ENCODE peak calls at places on chromosome X, in four cellular contexts. A is right cardiac atrium, G is NB4, V is GM04504. T is an unnamed sample.

GRCh38 chrX:70172964-70173363 is 4.3 kb upstream of the DGAT2L6 start:
- DNase-seq in A (no peak), V (no peak), G (no peak), T (no peak)

GRCh38 chrX:134520860-134521390 is 61.0 kb downstream of the HPRT1 start:
- DNase-seq in G (peak), A (no peak), V (peak), T (peak)

GRCh38 chrX:71629467-71629866 is 11.2 kb upstream of the CXCR3 start:
- DNase-seq in V (no peak), A (no peak), G (no peak), T (no peak)

GRCh38 chrX:43827791-43828190 is 54.5 kb downstream of the MAOB start:
- DNase-seq in A (no peak), V (no peak), G (no peak), T (no peak)

GRCh38 chrX:21490341-21490740 is 116.1 kb downstream of the CNKSR2 start:
- DNase-seq in G (no peak), V (no peak), A (no peak), T (no peak)

GRCh38 chrX:78514852-78515251 is 144.3 kb downstream of the RTL3 start:
- DNase-seq in G (peak), V (no peak), A (no peak), T (peak)

GRCh38 chrX:38811515-38812239 is 10.4 kb downstream of the MID1IP1 start:
- DNase-seq in A (no peak), G (no peak), V (no peak), T (no peak)

GRCh38 chrX:88526385-88526784 is 220.6 kb upstream of the CPXCR1 start:
- DNase-seq in V (no peak), G (no peak), A (no peak), T (no peak)

GRCh38 chrX:137041329-137041728 is 7.5 kb upstream of the GPR101 start:
- DNase-seq in V (no peak), G (no peak), A (no peak), T (no peak)

GRCh38 chrX:66489339-66489738 is 149.5 kb downstream of the EDA2R start:
- DNase-seq in G (no peak), V (no peak), A (peak), T (no peak)

GRCh38 chrX:129606918-129607317 is 47.8 kb downstream of the APLN start:
- DNase-seq in G (peak), A (no peak), V (no peak), T (peak)

GRCh38 chrX:134761788-134762187 is 103.5 kb upstream of the PLAC1 start:
- DNase-seq in A (no peak), V (no peak), G (peak), T (no peak)

GRCh38 chrX:2712890-2713860 is 22.1 kb downstream of the CD99 start:
- DNase-seq in A (no peak), V (no peak), G (no peak), T (no peak)

GRCh38 chrX:120380699-120381098 is 18.8 kb downstream of the ATP1B4 start:
- DNase-seq in V (no peak), A (no peak), G (peak), T (peak)

GRCh38 chrX:128051526-128051925 is 677 bp downstream of the ACTRT1 start:
- DNase-seq in V (no peak), G (no peak), A (no peak), T (no peak)

GRCh38 chrX:50973199-50973598 is 62.7 kb downstream of the BMP15 start:
- DNase-seq in A (no peak), G (no peak), V (no peak), T (no peak)

GRCh38 chrX:47144626-47145407 is at the start of the genes NDUFB11 and RBM10:
- DNase-seq in A (peak), G (peak), V (peak), T (peak)

GRCh38 chrX:69317721-69318120 is 152.5 kb upstream of the PJA1 start:
- DNase-seq in V (no peak), G (no peak), A (no peak), T (no peak)

GRCh38 chrX:46216406-46216805 is 328.8 kb downstream of the ZNF674 start:
- DNase-seq in G (no peak), A (no peak), V (no peak), T (no peak)

GRCh38 chrX:49993661-49994060 is 71.3 kb downstream of the CLCN5 start:
- DNase-seq in V (no peak), G (no peak), A (no peak), T (no peak)

GRCh38 chrX:135302269-135302873 is 6.9 kb upstream of the ETDC start:
- DNase-seq in V (no peak), A (no peak), G (no peak), T (peak)

GRCh38 chrX:136967965-136968364 is 65.8 kb downstream of the GPR101 start:
- DNase-seq in A (no peak), V (no peak), G (no peak), T (no peak)

GRCh38 chrX:129957241-129958099 is 25.0 kb upstream of the BCORL1 start:
- DNase-seq in G (peak), A (peak), V (no peak), T (peak)

GRCh38 chrX:41664307-41665299 is 24.2 kb upstream of the GPR34 start:
- DNase-seq in G (no peak), V (no peak), A (no peak), T (no peak)

GRCh38 chrX:136674270-136674986 is 26.5 kb downstream of the CD40LG start:
- DNase-seq in V (no peak), G (no peak), A (no peak), T (no peak)

GRCh38 chrX:41336447-41336846 is 2.5 kb downstream of the DDX3X start:
- DNase-seq in A (no peak), V (no peak), G (no peak), T (no peak)

GRCh38 chrX:48071064-48071985 is at the start of gene ZNF630:
- DNase-seq in A (peak), V (no peak), G (no peak), T (peak)

GRCh38 chrX:38973327-38973726 is 172.1 kb downstream of the MID1IP1 start:
- DNase-seq in G (no peak), V (no peak), A (no peak), T (no peak)

GRCh38 chrX:133699023-133699728 is 283.9 kb upstream of the GPC4 start:
- DNase-seq in G (no peak), A (no peak), V (no peak), T (no peak)

GRCh38 chrX:40971736-40972135 is 113.5 kb upstream of the USP9X start:
- DNase-seq in A (no peak), V (no peak), G (no peak), T (peak)

GRCh38 chrX:115068896-115069295 is 51.5 kb upstream of the IL13RA2 start:
- DNase-seq in A (peak), G (no peak), V (no peak), T (no peak)

GRCh38 chrX:115487608-115488007 is 73.4 kb upstream of the PLS3 start:
- DNase-seq in V (no peak), G (no peak), A (no peak), T (no peak)

GRCh38 chrX:25049971-25050370 is 34.2 kb upstream of the ARX start:
- DNase-seq in G (no peak), V (no peak), A (no peak), T (no peak)

GRCh38 chrX:79325263-79325958 is 41.7 kb downstream of the ITM2A start:
- DNase-seq in A (no peak), V (no peak), G (no peak), T (no peak)

T was measured in NCI-H146.